ENCODE peak calls at places on chromosomes 2 and 18, in eight cellular contexts. L is activated T-cell treated with anti-CD3 and anti-CD28 coated beads, Interleukin-2, amount 50 U/mL, for 24 hours; W is mammary epithelial cell; V is HTR-8/SVneo; X is AG09309; D is SK-MEL-5; Q is Calu3; E is stimulated activated CD8-positive, alpha-beta memory T cell treated with anti-CD3 and anti-CD28 coated beads, Interleukin-7, amount 100 ng/mL, for 48 hours. U is an unnamed sample.

GRCh38 chr2:63841254-63842022 is at the start of gene UGP2:
- DNase-seq in L (peak), W (peak), V (peak), X (peak), D (peak), Q (peak), E (peak), U (peak)

GRCh38 chr18:41767960-41768359 is 187.1 kb upstream of the PIK3C3 start:
- DNase-seq in L (no peak), W (peak), V (peak), X (peak), D (peak), Q (no peak), E (no peak), U (no peak)

GRCh38 chr2:25312958-25313710 is 28.6 kb downstream of the DNMT3A start:
- DNase-seq in L (peak), W (no peak), V (no peak), X (no peak), D (no peak), Q (no peak), E (no peak), U (no peak)

GRCh38 chr2:36835125-36835524 is 131.2 kb downstream of the STRN start:
- DNase-seq in L (no peak), W (no peak), V (no peak), X (no peak), D (no peak), Q (no peak), E (no peak), U (no peak)

GRCh38 chr2:185291035-185291647 is 447.5 kb upstream of the FSIP2 start:
- DNase-seq in L (no peak), W (peak), V (no peak), X (no peak), D (peak), Q (peak), E (no peak), U (peak)

GRCh38 chr18:36680042-36680441 is 148.8 kb downstream of the TPGS2 start:
- DNase-seq in L (no peak), W (peak), V (no peak), X (no peak), D (no peak), Q (no peak), E (no peak), U (no peak)

GRCh38 chr18:59008302-59008974 is 131.2 kb upstream of the SEC11C start:
- DNase-seq in L (no peak), W (peak), V (peak), X (no peak), D (no peak), Q (no peak), E (no peak), U (peak)

GRCh38 chr2:81835318-81836000 is 1530.9 kb upstream of the LRRTM1 start:
- DNase-seq in L (no peak), W (peak), V (peak), X (no peak), D (no peak), Q (no peak), E (no peak), U (no peak)

GRCh38 chr18:48891721-48892120 is 59.0 kb downstream of the SMAD7 start:
- DNase-seq in L (no peak), W (no peak), V (no peak), X (no peak), D (no peak), Q (no peak), E (no peak), U (no peak)

GRCh38 chr2:189411860-189412259 is 29.4 kb upstream of the WDR75 start:
- DNase-seq in L (no peak), W (peak), V (no peak), X (peak), D (no peak), Q (no peak), E (no peak), U (no peak)

GRCh38 chr2:19902272-19902730 is 518 bp upstream of the TTC32 start:
- DNase-seq in L (no peak), W (no peak), V (no peak), X (no peak), D (peak), Q (no peak), E (no peak), U (no peak)

GRCh38 chr2:120305296-120305695 is 40.6 kb upstream of the INHBB start:
- DNase-seq in L (no peak), W (no peak), V (no peak), X (no peak), D (peak), Q (no peak), E (no peak), U (no peak)

GRCh38 chr18:63207154-63207790 is 112.3 kb downstream of the BCL2 start:
- DNase-seq in L (peak), W (no peak), V (no peak), X (no peak), D (no peak), Q (no peak), E (no peak), U (no peak)

GRCh38 chr18:76522104-76522503 is 27.1 kb upstream of the ZNF516 start:
- DNase-seq in L (no peak), W (no peak), V (no peak), X (no peak), D (no peak), Q (no peak), E (no peak), U (no peak)

GRCh38 chr18:47772374-47773248 is 157.8 kb downstream of the SMAD2 start:
- DNase-seq in L (peak), W (peak), V (peak), X (peak), D (peak), Q (peak), E (peak), U (peak)

GRCh38 chr18:11055721-11056120 is 93.6 kb downstream of the PIEZO2 start:
- DNase-seq in L (no peak), W (no peak), V (no peak), X (no peak), D (no peak), Q (no peak), E (no peak), U (no peak)

GRCh38 chr2:32135409-32135808 is 30.3 kb upstream of the SLC30A6 start:
- DNase-seq in L (no peak), W (peak), V (peak), X (peak), D (peak), Q (peak), E (no peak), U (peak)

GRCh38 chr2:74694281-74694680 is 40.2 kb downstream of the SEMA4F start:
- DNase-seq in L (no peak), W (no peak), V (no peak), X (no peak), D (no peak), Q (no peak), E (no peak), U (no peak)

GRCh38 chr2:209496586-209496982 is 72.7 kb downstream of the MAP2 start:
- DNase-seq in L (no peak), W (peak), V (peak), X (no peak), D (no peak), Q (no peak), E (no peak), U (no peak)

U was measured in kidney epithelial cell.